ENCODE peak calls at places on chromosomes 5 and 9, in four cellular contexts. Y, X, W and D are unnamed samples.
A peak's percentile ranks its signal among the peaks of the same experiment; 100 is the strongest.

GRCh38 chr5:149550267-149550582 is 1.0 kb downstream of the CSNK1A1 start:
- DNase-seq in Y (no peak), X (peak; percentile 65), W (no peak), D (no peak)

GRCh38 chr9:89407070-89407469 is 88.8 kb downstream of the SECISBP2 start:
- DNase-seq in X (no peak), Y (no peak), W (no peak), D (no peak)

GRCh38 chr5:175460126-175460525 is 16.1 kb upstream of the DRD1 start:
- DNase-seq in Y (no peak), X (no peak), W (no peak), D (no peak)

GRCh38 chr9:74358944-74359343 is 138.2 kb upstream of the RORB start:
- DNase-seq in Y (no peak), X (no peak), W (no peak), D (peak; percentile 44)

GRCh38 chr9:136238342-136238732 is 7.3 kb downstream of the QSOX2 start:
- DNase-seq in W (no peak), Y (no peak), X (no peak), D (no peak)

GRCh38 chr5:87302061-87302460 is 34.4 kb downstream of the RASA1 start:
- DNase-seq in W (no peak), Y (no peak), X (peak; percentile 49), D (no peak)

GRCh38 chr9:107638922-107639321 is 149.4 kb upstream of the KLF4 start:
- DNase-seq in Y (no peak), X (peak; percentile 57), W (peak; percentile 9), D (no peak)

GRCh38 chr5:159184858-159185381 is 24.4 kb downstream of the RNF145 start:
- DNase-seq in Y (peak; percentile 27), X (peak; percentile 97), W (no peak), D (no peak)

GRCh38 chr9:2193565-2193964 is 178.4 kb downstream of the SMARCA2 start:
- DNase-seq in Y (no peak), W (no peak), X (no peak), D (no peak)

GRCh38 chr5:99025298-99026045 is 96.7 kb upstream of the CHD1 start:
- DNase-seq in X (no peak), W (no peak), Y (no peak), D (no peak)

GRCh38 chr9:14769235-14769580 is 46.7 kb upstream of the CER1 start:
- DNase-seq in X (peak; percentile 7), W (no peak), Y (no peak), D (no peak)

GRCh38 chr5:135221187-135221473 is 177.9 kb downstream of the MACROH2A1 start:
- DNase-seq in W (no peak), Y (no peak), X (no peak), D (no peak)